ENCODE peak calls at places on chromosomes 2 and 18, in five cellular contexts. One of them, this sample, is unnamed.

GRCh38 chr2:71605173-71605641 is 151.8 kb downstream of the DYSF start:
- DNase-seq in EL: no peak
- DNase-seq in GM20000: no peak
- DNase-seq in cardiac septum: peak
- DNase-seq in NCI-H187: no peak
- DNase-seq in this sample: no peak

GRCh38 chr2:15980605-15981098 is 40.3 kb downstream of the MYCN start:
- DNase-seq in GM20000: no peak
- DNase-seq in NCI-H187: no peak
- DNase-seq in cardiac septum: no peak
- DNase-seq in EL: no peak
- DNase-seq in this sample: no peak

GRCh38 chr2:152025678-152026287 is 73.1 kb downstream of the CACNB4 start:
- DNase-seq in GM20000: peak
- DNase-seq in EL: peak
- DNase-seq in cardiac septum: peak
- DNase-seq in NCI-H187: no peak
- DNase-seq in this sample: peak

GRCh38 chr2:47629501-47630460 is 153.2 kb upstream of the MSH6 start:
- DNase-seq in GM20000: no peak
- DNase-seq in NCI-H187: no peak
- DNase-seq in EL: no peak
- DNase-seq in cardiac septum: no peak
- DNase-seq in this sample: no peak

GRCh38 chr2:113253453-113253852 is 25.3 kb downstream of the PAX8 start:
- DNase-seq in cardiac septum: no peak
- DNase-seq in EL: no peak
- DNase-seq in NCI-H187: no peak
- DNase-seq in GM20000: no peak
- DNase-seq in this sample: no peak

GRCh38 chr2:8003462-8004075 is 678.3 kb upstream of the ID2 start:
- DNase-seq in NCI-H187: no peak
- DNase-seq in cardiac septum: peak
- DNase-seq in EL: peak
- DNase-seq in GM20000: no peak
- DNase-seq in this sample: peak

GRCh38 chr18:14942275-14942674 is 194.3 kb downstream of the ANKRD30B start:
- DNase-seq in NCI-H187: no peak
- DNase-seq in GM20000: no peak
- DNase-seq in cardiac septum: peak
- DNase-seq in EL: no peak
- DNase-seq in this sample: no peak

GRCh38 chr2:10917927-10918326 is 6.2 kb downstream of the KCNF1 start:
- DNase-seq in EL: no peak
- DNase-seq in GM20000: no peak
- DNase-seq in cardiac septum: peak
- DNase-seq in NCI-H187: no peak
- DNase-seq in this sample: no peak

GRCh38 chr2:90207454-90208058 is 1516.1 kb downstream of the RPIA start:
- DNase-seq in EL: no peak
- DNase-seq in NCI-H187: no peak
- DNase-seq in cardiac septum: no peak
- DNase-seq in GM20000: peak
- DNase-seq in this sample: peak

GRCh38 chr2:218858671-218859555 is 692 bp upstream of the WNT6 start:
- DNase-seq in EL: no peak
- DNase-seq in GM20000: no peak
- DNase-seq in cardiac septum: peak
- DNase-seq in NCI-H187: no peak
- DNase-seq in this sample: no peak

GRCh38 chr2:111031546-111032484 is 88.9 kb upstream of the BCL2L11 start:
- DNase-seq in EL: no peak
- DNase-seq in cardiac septum: peak
- DNase-seq in NCI-H187: no peak
- DNase-seq in GM20000: no peak
- DNase-seq in this sample: no peak

GRCh38 chr2:241941691-241942301 is 72.3 kb downstream of the RTP5 start:
- DNase-seq in GM20000: no peak
- DNase-seq in cardiac septum: peak
- DNase-seq in NCI-H187: no peak
- DNase-seq in EL: no peak
- DNase-seq in this sample: no peak

GRCh38 chr2:29726976-29727375 is 194.4 kb downstream of the ALK start:
- DNase-seq in EL: no peak
- DNase-seq in cardiac septum: no peak
- DNase-seq in NCI-H187: no peak
- DNase-seq in GM20000: no peak
- DNase-seq in this sample: no peak

GRCh38 chr18:10051877-10052631 is 138.2 kb downstream of the VAPA start:
- DNase-seq in cardiac septum: no peak
- DNase-seq in NCI-H187: no peak
- DNase-seq in EL: peak
- DNase-seq in GM20000: no peak
- DNase-seq in this sample: peak

GRCh38 chr2:26245231-26245732 is 543 bp downstream of the HADHB start:
- DNase-seq in EL: peak
- DNase-seq in GM20000: peak
- DNase-seq in cardiac septum: no peak
- DNase-seq in NCI-H187: no peak
- DNase-seq in this sample: peak

GRCh38 chr18:49052891-49053644 is 102.3 kb upstream of the SMAD7 start:
- DNase-seq in GM20000: no peak
- DNase-seq in EL: peak
- DNase-seq in cardiac septum: no peak
- DNase-seq in NCI-H187: no peak
- DNase-seq in this sample: no peak

GRCh38 chr2:8441986-8442385 is 239.9 kb upstream of the ID2 start:
- DNase-seq in GM20000: no peak
- DNase-seq in EL: no peak
- DNase-seq in cardiac septum: no peak
- DNase-seq in NCI-H187: no peak
- DNase-seq in this sample: peak

GRCh38 chr2:22375094-22375493 is 1009.9 kb upstream of the KLHL29 start:
- DNase-seq in EL: no peak
- DNase-seq in cardiac septum: no peak
- DNase-seq in NCI-H187: no peak
- DNase-seq in GM20000: no peak
- DNase-seq in this sample: no peak

GRCh38 chr2:10447300-10448207 is 573 bp downstream of the ODC1 start:
- DNase-seq in EL: peak
- DNase-seq in NCI-H187: no peak
- DNase-seq in cardiac septum: no peak
- DNase-seq in GM20000: peak
- DNase-seq in this sample: peak

GRCh38 chr2:229296561-229296960 is 25.5 kb upstream of the PID1 start:
- DNase-seq in cardiac septum: no peak
- DNase-seq in EL: no peak
- DNase-seq in NCI-H187: no peak
- DNase-seq in GM20000: no peak
- DNase-seq in this sample: no peak

GRCh38 chr2:147173186-147173575 is 671.6 kb upstream of the ACVR2A start:
- DNase-seq in EL: peak
- DNase-seq in GM20000: no peak
- DNase-seq in cardiac septum: no peak
- DNase-seq in NCI-H187: no peak
- DNase-seq in this sample: no peak

GRCh38 chr18:23373564-23373963 is 79.5 kb upstream of the RIOK3 start:
- DNase-seq in EL: no peak
- DNase-seq in cardiac septum: no peak
- DNase-seq in GM20000: no peak
- DNase-seq in NCI-H187: no peak
- DNase-seq in this sample: no peak

GRCh38 chr18:52582516-52582915 is 242.5 kb downstream of the DCC start:
- DNase-seq in GM20000: no peak
- DNase-seq in cardiac septum: no peak
- DNase-seq in NCI-H187: no peak
- DNase-seq in EL: no peak
- DNase-seq in this sample: no peak

GRCh38 chr2:229571243-229571642 is 143.1 kb downstream of the DNER start:
- DNase-seq in GM20000: no peak
- DNase-seq in EL: no peak
- DNase-seq in cardiac septum: no peak
- DNase-seq in NCI-H187: no peak
- DNase-seq in this sample: no peak

GRCh38 chr2:58448065-58448507 is 207.0 kb upstream of the FANCL start:
- DNase-seq in NCI-H187: peak
- DNase-seq in EL: peak
- DNase-seq in GM20000: peak
- DNase-seq in cardiac septum: no peak
- DNase-seq in this sample: peak

GRCh38 chr2:191347881-191348280 is 102.7 kb downstream of the MYO1B start:
- DNase-seq in EL: peak
- DNase-seq in cardiac septum: no peak
- DNase-seq in NCI-H187: no peak
- DNase-seq in GM20000: no peak
- DNase-seq in this sample: no peak

GRCh38 chr18:24128700-24129099 is 10.2 kb upstream of the CABYR start:
- DNase-seq in EL: no peak
- DNase-seq in GM20000: no peak
- DNase-seq in NCI-H187: no peak
- DNase-seq in cardiac septum: no peak
- DNase-seq in this sample: no peak

GRCh38 chr2:202149155-202149762 is 76.2 kb downstream of the KIAA2012 start:
- DNase-seq in EL: no peak
- DNase-seq in GM20000: no peak
- DNase-seq in cardiac septum: no peak
- DNase-seq in NCI-H187: no peak
- DNase-seq in this sample: no peak

GRCh38 chr2:8455236-8456148 is 226.4 kb upstream of the ID2 start:
- DNase-seq in cardiac septum: no peak
- DNase-seq in NCI-H187: no peak
- DNase-seq in EL: no peak
- DNase-seq in GM20000: no peak
- DNase-seq in this sample: no peak

GRCh38 chr2:151297882-151298281 is 8.4 kb upstream of the NMI start:
- DNase-seq in NCI-H187: no peak
- DNase-seq in GM20000: peak
- DNase-seq in cardiac septum: no peak
- DNase-seq in EL: no peak
- DNase-seq in this sample: peak

GRCh38 chr18:48031011-48031480 is 100.6 kb upstream of the SMAD2 start:
- DNase-seq in GM20000: peak
- DNase-seq in cardiac septum: peak
- DNase-seq in EL: peak
- DNase-seq in NCI-H187: peak
- DNase-seq in this sample: peak

GRCh38 chr2:145598434-145598833 is 1078.5 kb upstream of the ZEB2 start:
- DNase-seq in EL: peak
- DNase-seq in NCI-H187: no peak
- DNase-seq in cardiac septum: no peak
- DNase-seq in GM20000: no peak
- DNase-seq in this sample: no peak

GRCh38 chr2:203975912-203976311 is 39.3 kb downstream of the ICOS start:
- DNase-seq in NCI-H187: no peak
- DNase-seq in cardiac septum: no peak
- DNase-seq in GM20000: no peak
- DNase-seq in EL: no peak
- DNase-seq in this sample: no peak

GRCh38 chr2:133953524-133953923 is 300.3 kb upstream of the MGAT5 start:
- DNase-seq in EL: no peak
- DNase-seq in GM20000: no peak
- DNase-seq in cardiac septum: no peak
- DNase-seq in NCI-H187: no peak
- DNase-seq in this sample: peak

GRCh38 chr2:145220496-145220895 is 700.6 kb upstream of the ZEB2 start:
- DNase-seq in GM20000: no peak
- DNase-seq in EL: no peak
- DNase-seq in NCI-H187: peak
- DNase-seq in cardiac septum: no peak
- DNase-seq in this sample: no peak

GRCh38 chr2:223751012-223751411 is 86.4 kb downstream of the AP1S3 start:
- DNase-seq in NCI-H187: no peak
- DNase-seq in GM20000: no peak
- DNase-seq in cardiac septum: no peak
- DNase-seq in EL: peak
- DNase-seq in this sample: no peak